ENCODE peak calls at places on chromosomes 7 and 10, in six cellular contexts. A is posterior vena cava; T is upper lobe of left lung; F is NCI-H345; X is memory B cell; K is activated T-cell treated with anti-CD3 and anti-CD28 coated beads, Interleukin-2, amount 50 U/mL, for 24 hours. O is an unnamed sample.

GRCh38 chr7:89183726-89184125 is 388.2 kb upstream of the TEX47 start:
- DNase-seq in A (no peak), T (no peak), F (no peak), X (no peak), K (no peak), O (no peak)

GRCh38 chr7:150914966-150915365 is 62.6 kb downstream of the AOC1 start:
- DNase-seq in A (no peak), T (no peak), F (no peak), X (no peak), K (no peak), O (no peak)

GRCh38 chr10:3330687-3331086 is 158.1 kb upstream of the PITRM1 start:
- DNase-seq in A (peak; percentile 85), T (no peak), F (no peak), X (no peak), K (no peak), O (no peak)

GRCh38 chr7:123460616-123461015 is 73.8 kb downstream of the IQUB start:
- DNase-seq in A (no peak), T (no peak), F (no peak), X (no peak), K (no peak), O (no peak)

GRCh38 chr10:75202321-75203096 is 8.1 kb upstream of the VDAC2 start:
- DNase-seq in A (peak; percentile 91), T (no peak), F (no peak), X (no peak), K (no peak), O (no peak)

GRCh38 chr7:25675789-25676474 is 447.6 kb upstream of the NPVF start:
- DNase-seq in A (no peak), T (no peak), F (peak; percentile 57), X (no peak), K (no peak), O (no peak)

GRCh38 chr7:31084226-31084625 is 32.1 kb downstream of the ADCYAP1R1 start:
- DNase-seq in A (peak; percentile 32), T (no peak), F (no peak), X (no peak), K (no peak), O (peak; percentile 15)

GRCh38 chr7:28586736-28587135 is 174.4 kb downstream of the CREB5 start:
- DNase-seq in A (no peak), T (no peak), F (no peak), X (no peak), K (no peak), O (no peak)

GRCh38 chr10:128440513-128441160 is 314.4 kb upstream of the MKI67 start:
- DNase-seq in A (peak; percentile 50), T (no peak), F (no peak), X (no peak), K (no peak), O (no peak)

GRCh38 chr10:92965314-92965713 is 95.3 kb upstream of the CYP26C1 start:
- DNase-seq in A (no peak), T (no peak), F (peak; percentile 5), X (no peak), K (no peak), O (no peak)